ENCODE peak calls at places on chromosomes 2 and 18, in eight cellular contexts. One of them, this sample, is unnamed. For H3K27me3, the result is how much of the 10 kb centered on the place peaks cover.

GRCh38 chr2:189444322-189444721 is 3.0 kb downstream of the WDR75 start:
- DNase-seq in breast epithelium: no peak
- DNase-seq in upper lobe of right lung: no peak
- DNase-seq in IMR-90: peak
- DNase-seq in cardiac muscle cell: no peak
- DNase-seq in mesendoderm: no peak
- DNase-seq in MM.1S: no peak
- DNase-seq in left lung: no peak
- DNase-seq in this sample: no peak

GRCh38 chr2:158130832-158131473 is 29.3 kb downstream of the UPP2 start:
- DNase-seq in breast epithelium: no peak
- DNase-seq in upper lobe of right lung: no peak
- DNase-seq in IMR-90: no peak
- DNase-seq in cardiac muscle cell: no peak
- DNase-seq in mesendoderm: no peak
- DNase-seq in MM.1S: no peak
- DNase-seq in left lung: no peak
- DNase-seq in this sample: no peak

GRCh38 chr2:18740428-18740827 is 151.1 kb upstream of the NT5C1B start:
- DNase-seq in breast epithelium: no peak
- DNase-seq in upper lobe of right lung: peak
- DNase-seq in IMR-90: peak
- DNase-seq in cardiac muscle cell: no peak
- DNase-seq in mesendoderm: no peak
- DNase-seq in MM.1S: no peak
- DNase-seq in left lung: peak
- DNase-seq in this sample: no peak

GRCh38 chr2:235287369-235287722 is 206.5 kb upstream of the AGAP1 start:
- DNase-seq in breast epithelium: no peak
- DNase-seq in upper lobe of right lung: no peak
- DNase-seq in IMR-90: peak
- DNase-seq in cardiac muscle cell: no peak
- DNase-seq in mesendoderm: no peak
- DNase-seq in MM.1S: no peak
- DNase-seq in left lung: no peak
- DNase-seq in this sample: no peak

GRCh38 chr2:159396796-159397195 is 110.3 kb upstream of the WDSUB1 start:
- DNase-seq in breast epithelium: no peak
- DNase-seq in upper lobe of right lung: no peak
- DNase-seq in IMR-90: peak
- DNase-seq in cardiac muscle cell: no peak
- DNase-seq in mesendoderm: no peak
- DNase-seq in MM.1S: no peak
- DNase-seq in left lung: no peak
- DNase-seq in this sample: no peak

GRCh38 chr2:189581354-189582139 is 961 bp upstream of the SLC40A1 start:
- DNase-seq in breast epithelium: no peak
- DNase-seq in upper lobe of right lung: no peak
- DNase-seq in IMR-90: no peak
- DNase-seq in cardiac muscle cell: no peak
- DNase-seq in mesendoderm: peak
- DNase-seq in MM.1S: no peak
- DNase-seq in left lung: peak
- DNase-seq in this sample: peak

GRCh38 chr18:47512056-47512455 is 260.6 kb upstream of the SKOR2 start:
- DNase-seq in breast epithelium: no peak
- DNase-seq in upper lobe of right lung: no peak
- DNase-seq in IMR-90: no peak
- DNase-seq in cardiac muscle cell: no peak
- DNase-seq in mesendoderm: no peak
- DNase-seq in MM.1S: no peak
- DNase-seq in left lung: no peak
- DNase-seq in this sample: no peak

GRCh38 chr18:9436176-9436575 is 39.1 kb upstream of the RALBP1 start:
- DNase-seq in breast epithelium: no peak
- DNase-seq in upper lobe of right lung: no peak
- DNase-seq in IMR-90: no peak
- DNase-seq in cardiac muscle cell: no peak
- DNase-seq in mesendoderm: no peak
- DNase-seq in MM.1S: no peak
- DNase-seq in left lung: no peak
- DNase-seq in this sample: no peak

GRCh38 chr2:14673351-14673875 is 40.9 kb downstream of the LRATD1 start:
- DNase-seq in breast epithelium: no peak
- DNase-seq in upper lobe of right lung: no peak
- DNase-seq in IMR-90: no peak
- DNase-seq in cardiac muscle cell: no peak
- DNase-seq in mesendoderm: no peak
- DNase-seq in MM.1S: no peak
- DNase-seq in left lung: no peak
- DNase-seq in this sample: no peak

GRCh38 chr18:35713545-35713944 is 132.0 kb downstream of the GALNT1 start:
- DNase-seq in breast epithelium: no peak
- DNase-seq in upper lobe of right lung: no peak
- DNase-seq in IMR-90: peak
- DNase-seq in cardiac muscle cell: no peak
- DNase-seq in mesendoderm: peak
- DNase-seq in MM.1S: no peak
- DNase-seq in left lung: no peak
- DNase-seq in this sample: no peak

GRCh38 chr2:31430439-31431165 is 16.1 kb upstream of the XDH start:
- DNase-seq in breast epithelium: no peak
- DNase-seq in upper lobe of right lung: no peak
- DNase-seq in IMR-90: no peak
- DNase-seq in cardiac muscle cell: no peak
- DNase-seq in mesendoderm: no peak
- DNase-seq in MM.1S: no peak
- DNase-seq in left lung: no peak
- DNase-seq in this sample: no peak

GRCh38 chr2:50143822-50144575 is 887.9 kb downstream of the NRXN1 start:
- DNase-seq in breast epithelium: no peak
- DNase-seq in upper lobe of right lung: no peak
- DNase-seq in IMR-90: no peak
- DNase-seq in cardiac muscle cell: peak
- DNase-seq in mesendoderm: peak
- DNase-seq in MM.1S: peak
- DNase-seq in left lung: no peak
- DNase-seq in this sample: peak

GRCh38 chr2:105403785-105404698 is 5.2 kb upstream of the FHL2 start:
- DNase-seq in breast epithelium: peak
- DNase-seq in upper lobe of right lung: no peak
- DNase-seq in IMR-90: peak
- DNase-seq in cardiac muscle cell: no peak
- DNase-seq in mesendoderm: peak
- DNase-seq in MM.1S: no peak
- DNase-seq in left lung: no peak
- DNase-seq in this sample: peak

DNA sequence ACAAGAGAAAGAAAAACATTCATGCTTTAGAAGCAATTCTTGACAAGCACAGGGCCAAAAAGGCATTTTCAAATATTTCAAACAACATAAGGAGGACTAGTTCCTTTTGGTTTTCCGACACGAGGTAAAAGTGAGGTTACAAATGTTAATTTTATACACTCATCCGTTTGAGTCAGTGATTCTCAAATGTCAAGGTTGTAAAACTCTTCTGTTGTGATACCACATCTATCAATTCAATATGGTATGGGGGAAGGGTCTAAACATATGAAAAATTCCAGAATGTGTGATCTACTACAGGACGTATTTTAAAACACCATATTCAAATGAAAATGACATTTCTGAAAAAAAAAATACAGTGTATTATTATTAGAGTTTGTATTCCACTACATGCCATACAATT is 52.7 kb downstream of the TGIF1 start:
- DNase-seq in breast epithelium: no peak
- DNase-seq in upper lobe of right lung: no peak
- DNase-seq in IMR-90: no peak
- DNase-seq in cardiac muscle cell: no peak
- DNase-seq in mesendoderm: no peak
- DNase-seq in MM.1S: no peak
- DNase-seq in left lung: no peak
- DNase-seq in this sample: no peak
- H3K27ac ChIP-seq in breast epithelium: no peak
- H3K27ac ChIP-seq in upper lobe of right lung: no peak
- H3K27ac ChIP-seq in IMR-90: no peak
- H3K27ac ChIP-seq in cardiac muscle cell: no peak
- H3K27ac ChIP-seq in mesendoderm: no peak
- H3K27ac ChIP-seq in MM.1S: no peak
- H3K27ac ChIP-seq in left lung: no peak
- H3K27ac ChIP-seq in this sample: no peak

GRCh38 chr2:113274427-113274826 is 4.3 kb downstream of the PAX8 start:
- DNase-seq in breast epithelium: no peak
- DNase-seq in upper lobe of right lung: no peak
- DNase-seq in IMR-90: no peak
- DNase-seq in cardiac muscle cell: no peak
- DNase-seq in mesendoderm: no peak
- DNase-seq in MM.1S: no peak
- DNase-seq in left lung: no peak
- DNase-seq in this sample: no peak

GRCh38 chr2:113276216-113276905 is 2.4 kb downstream of the PAX8 start:
- DNase-seq in breast epithelium: no peak
- DNase-seq in upper lobe of right lung: no peak
- DNase-seq in IMR-90: no peak
- DNase-seq in cardiac muscle cell: no peak
- DNase-seq in mesendoderm: no peak
- DNase-seq in MM.1S: no peak
- DNase-seq in left lung: no peak
- DNase-seq in this sample: no peak

GRCh38 chr2:113277474-113278072 is 1.1 kb downstream of the PAX8 start:
- DNase-seq in breast epithelium: no peak
- DNase-seq in upper lobe of right lung: no peak
- DNase-seq in IMR-90: no peak
- DNase-seq in cardiac muscle cell: peak
- DNase-seq in mesendoderm: peak
- DNase-seq in MM.1S: no peak
- DNase-seq in left lung: no peak
- DNase-seq in this sample: no peak

GRCh38 chr2:113276906-113277425 is 1.8 kb downstream of the PAX8 start:
- DNase-seq in breast epithelium: no peak
- DNase-seq in upper lobe of right lung: no peak
- DNase-seq in IMR-90: no peak
- DNase-seq in cardiac muscle cell: no peak
- DNase-seq in mesendoderm: peak
- DNase-seq in MM.1S: no peak
- DNase-seq in left lung: no peak
- DNase-seq in this sample: no peak

GRCh38 chr2:113275556-113276215 is 3.0 kb downstream of the PAX8 start:
- DNase-seq in breast epithelium: no peak
- DNase-seq in upper lobe of right lung: no peak
- DNase-seq in IMR-90: no peak
- DNase-seq in cardiac muscle cell: no peak
- DNase-seq in mesendoderm: no peak
- DNase-seq in MM.1S: no peak
- DNase-seq in left lung: no peak
- DNase-seq in this sample: no peak
- H3K27me3 ChIP-seq in breast epithelium: under half
- H3K27me3 ChIP-seq in upper lobe of right lung: half or more
- H3K27me3 ChIP-seq in IMR-90: half or more
- H3K27me3 ChIP-seq in cardiac muscle cell: half or more
- H3K27me3 ChIP-seq in mesendoderm: half or more
- H3K27me3 ChIP-seq in MM.1S: under half
- H3K27me3 ChIP-seq in left lung: half or more
- H3K27me3 ChIP-seq in this sample: under half

GRCh38 chr2:71933467-71934319 is 214.0 kb downstream of the CYP26B1 start:
- DNase-seq in breast epithelium: no peak
- DNase-seq in upper lobe of right lung: peak
- DNase-seq in IMR-90: no peak
- DNase-seq in cardiac muscle cell: peak
- DNase-seq in mesendoderm: peak
- DNase-seq in MM.1S: no peak
- DNase-seq in left lung: no peak
- DNase-seq in this sample: peak

GRCh38 chr2:71934595-71935263 is 212.9 kb downstream of the CYP26B1 start:
- DNase-seq in breast epithelium: no peak
- DNase-seq in upper lobe of right lung: peak
- DNase-seq in IMR-90: no peak
- DNase-seq in cardiac muscle cell: no peak
- DNase-seq in mesendoderm: peak
- DNase-seq in MM.1S: no peak
- DNase-seq in left lung: no peak
- DNase-seq in this sample: no peak

GRCh38 chr2:71934320-71934593 is 213.4 kb downstream of the CYP26B1 start:
- DNase-seq in breast epithelium: no peak
- DNase-seq in upper lobe of right lung: no peak
- DNase-seq in IMR-90: no peak
- DNase-seq in cardiac muscle cell: no peak
- DNase-seq in mesendoderm: no peak
- DNase-seq in MM.1S: no peak
- DNase-seq in left lung: no peak
- DNase-seq in this sample: no peak

GRCh38 chr2:71936076-71937030 is 211.3 kb downstream of the CYP26B1 start:
- DNase-seq in breast epithelium: no peak
- DNase-seq in upper lobe of right lung: no peak
- DNase-seq in IMR-90: no peak
- DNase-seq in cardiac muscle cell: no peak
- DNase-seq in mesendoderm: no peak
- DNase-seq in MM.1S: no peak
- DNase-seq in left lung: no peak
- DNase-seq in this sample: no peak

GRCh38 chr2:71935291-71935848 is 212.3 kb downstream of the CYP26B1 start:
- DNase-seq in breast epithelium: no peak
- DNase-seq in upper lobe of right lung: peak
- DNase-seq in IMR-90: no peak
- DNase-seq in cardiac muscle cell: no peak
- DNase-seq in mesendoderm: no peak
- DNase-seq in MM.1S: no peak
- DNase-seq in left lung: no peak
- DNase-seq in this sample: no peak
- H3K27ac ChIP-seq in breast epithelium: no peak
- H3K27ac ChIP-seq in upper lobe of right lung: no peak
- H3K27ac ChIP-seq in IMR-90: no peak
- H3K27ac ChIP-seq in cardiac muscle cell: no peak
- H3K27ac ChIP-seq in mesendoderm: no peak
- H3K27ac ChIP-seq in MM.1S: no peak
- H3K27ac ChIP-seq in left lung: no peak
- H3K27ac ChIP-seq in this sample: no peak

GRCh38 chr2:38293152-38293865 is 83.8 kb downstream of the ATL2 start:
- DNase-seq in breast epithelium: no peak
- DNase-seq in upper lobe of right lung: no peak
- DNase-seq in IMR-90: peak
- DNase-seq in cardiac muscle cell: no peak
- DNase-seq in mesendoderm: no peak
- DNase-seq in MM.1S: no peak
- DNase-seq in left lung: no peak
- DNase-seq in this sample: no peak
- H3K27me3 ChIP-seq in breast epithelium: under half
- H3K27me3 ChIP-seq in upper lobe of right lung: under half
- H3K27me3 ChIP-seq in IMR-90: under half
- H3K27me3 ChIP-seq in cardiac muscle cell: under half
- H3K27me3 ChIP-seq in mesendoderm: under half
- H3K27me3 ChIP-seq in MM.1S: under half
- H3K27me3 ChIP-seq in left lung: under half
- H3K27me3 ChIP-seq in this sample: under half

This sample was measured in testis.